ENCODE peak calls at places on chromosomes 11 and 22, in seven cellular contexts. Q is osteocyte; H is activated CD8-positive, alpha-beta T cell treated with anti-CD3 and anti-CD28 coated beads for 36 hours; V is hepatocyte; B is cardiac muscle cell; U is GM20000; M is foreskin fibroblast. F is an unnamed sample.

GRCh38 chr11:114161486-114162250 is 102.2 kb downstream of the ZBTB16 start:
- DNase-seq in U (no peak), V (no peak), B (no peak), H (no peak), Q (no peak), M (no peak), F (no peak)

GRCh38 chr11:116913000-116913399 is 75.6 kb upstream of the APOA1 start:
- DNase-seq in U (no peak), Q (no peak), M (peak), H (no peak), V (no peak), B (no peak), F (no peak)

GRCh38 chr11:31443802-31444201 is 65.6 kb downstream of the IMMP1L start:
- DNase-seq in Q (no peak), V (no peak), H (no peak), B (no peak), U (no peak), M (no peak), F (no peak)

GRCh38 chr11:128424867-128425285 is 162.5 kb downstream of the ETS1 start:
- DNase-seq in U (no peak), H (no peak), M (peak), V (peak), Q (no peak), B (peak), F (no peak)

GRCh38 chr11:126628790-126629621 is 273.5 kb downstream of the ST3GAL4 start:
- DNase-seq in V (no peak), M (peak), B (no peak), U (no peak), Q (no peak), H (no peak), F (no peak)

GRCh38 chr11:46335858-46336600 is 11.2 kb upstream of the DGKZ start:
- DNase-seq in V (no peak), H (no peak), Q (no peak), M (peak), B (no peak), U (no peak), F (no peak)

GRCh38 chr11:128294001-128294684 is 293.2 kb downstream of the ETS1 start:
- DNase-seq in B (no peak), Q (no peak), H (peak), V (no peak), U (no peak), M (no peak), F (no peak)

GRCh38 chr11:72618801-72619200 is 55.4 kb downstream of the PDE2A start:
- DNase-seq in Q (no peak), M (peak), U (no peak), V (no peak), B (no peak), H (no peak), F (no peak)

GRCh38 chr11:71120346-71120963 is 131.9 kb downstream of the SHANK2 start:
- DNase-seq in U (no peak), M (no peak), V (peak), H (peak), Q (no peak), B (peak), F (peak)

GRCh38 chr22:30564045-30564765 is 10.3 kb downstream of the GAL3ST1 start:
- DNase-seq in V (no peak), M (no peak), B (no peak), Q (no peak), H (no peak), U (no peak), F (no peak)

GRCh38 chr11:57203882-57204281 is 22.1 kb downstream of the LRRC55 start:
- DNase-seq in U (no peak), H (no peak), Q (no peak), M (no peak), V (no peak), B (no peak), F (no peak)

GRCh38 chr22:20638143-20638870 is 130.9 kb downstream of the MED15 start:
- DNase-seq in V (peak), B (no peak), Q (no peak), U (no peak), H (no peak), M (no peak), F (no peak)

GRCh38 chr11:565921-566509 is 5.2 kb downstream of the RASSF7 start:
- DNase-seq in U (no peak), V (no peak), B (no peak), H (no peak), M (no peak), Q (no peak), F (peak)

GRCh38 chr11:129331871-129332274 is 43.8 kb upstream of the BARX2 start:
- DNase-seq in V (peak), H (peak), Q (peak), M (peak), B (peak), U (peak), F (peak)

GRCh38 chr22:48237466-48237865 is 1475.0 kb downstream of the TBC1D22A start:
- DNase-seq in M (no peak), V (no peak), Q (peak), U (no peak), B (no peak), H (no peak), F (no peak)

GRCh38 chr22:48238018-48238915 is 1475.8 kb downstream of the TBC1D22A start:
- DNase-seq in U (no peak), B (no peak), Q (peak), H (no peak), V (no peak), M (no peak), F (no peak)

GRCh38 chr22:48239461-48240164 is 1477.2 kb downstream of the TBC1D22A start:
- DNase-seq in B (no peak), V (no peak), M (no peak), H (no peak), U (no peak), Q (peak), F (no peak)

GRCh38 chr22:48240165-48240934 is 1477.9 kb downstream of the TBC1D22A start:
- DNase-seq in Q (peak), U (no peak), B (no peak), V (no peak), H (no peak), M (no peak), F (no peak)

GRCh38 chr22:48238966-48239365 is 1476.5 kb downstream of the TBC1D22A start:
- DNase-seq in V (no peak), H (no peak), U (no peak), B (no peak), Q (peak), M (no peak), F (no peak)
- TF ChIP-seq CTCF in V (no peak), H (no peak), U (no peak), B (no peak), Q (no peak), M (no peak), F (no peak)

GRCh38 chr11:67277231-67277961 is 11.1 kb downstream of the GRK2 start:
- DNase-seq in M (peak), Q (no peak), V (no peak), U (peak), H (peak), B (peak), F (peak)

GRCh38 chr11:67274768-67275605 is 8.7 kb downstream of the GRK2 start:
- DNase-seq in U (no peak), V (no peak), Q (no peak), M (no peak), B (no peak), H (no peak), F (no peak)

GRCh38 chr11:67275606-67276409 is 9.5 kb downstream of the GRK2 start:
- DNase-seq in B (no peak), Q (no peak), U (no peak), M (no peak), V (no peak), H (peak), F (no peak)

GRCh38 chr11:67278135-67278938 is 10.8 kb upstream of the ANKRD13D start:
- DNase-seq in U (no peak), V (no peak), Q (no peak), H (no peak), M (no peak), B (no peak), F (no peak)

DNA sequence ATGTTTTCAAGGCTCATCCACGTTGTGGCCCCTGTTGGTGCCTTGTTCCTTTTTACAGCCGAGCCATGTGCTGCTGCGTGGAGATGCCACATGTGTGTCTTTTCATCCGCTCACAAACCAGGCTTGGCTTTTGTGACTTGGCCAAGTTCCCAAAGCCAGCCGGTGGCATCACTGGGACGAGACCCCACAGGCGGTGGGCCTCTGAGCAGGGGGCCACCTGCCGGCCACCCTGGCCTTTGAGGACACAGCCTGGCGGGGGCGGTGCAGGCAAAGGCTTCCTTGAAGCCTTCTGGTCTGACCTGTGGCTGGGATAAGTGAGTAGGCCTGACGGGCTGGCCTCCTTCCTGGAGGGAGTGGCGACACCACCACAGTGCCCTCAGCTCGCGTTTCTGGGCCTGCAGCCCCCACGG is 10.6 kb downstream of the GRK2 start:
- DNase-seq in H (peak), B (peak), M (peak), Q (no peak), V (no peak), U (no peak), F (peak)
- TF ChIP-seq CTCF in H (peak), B (peak), M (peak), Q (no peak), V (no peak), U (peak), F (peak)

GRCh38 chr22:33271390-33272161 is 213.4 kb upstream of the SYN3 start:
- DNase-seq in Q (no peak), U (peak), V (no peak), M (no peak), B (no peak), H (no peak), F (no peak)

GRCh38 chr22:33274941-33275443 is 216.8 kb upstream of the SYN3 start:
- DNase-seq in H (no peak), V (no peak), B (no peak), U (no peak), M (no peak), Q (no peak), F (no peak)

GRCh38 chr22:33272866-33273265 is 214.7 kb upstream of the SYN3 start:
- DNase-seq in M (no peak), H (no peak), B (no peak), V (no peak), Q (no peak), U (peak), F (no peak)

GRCh38 chr22:33272180-33272579 is 214.0 kb upstream of the SYN3 start:
- DNase-seq in U (no peak), H (no peak), B (no peak), Q (no peak), V (peak), M (no peak), F (no peak)

DNA sequence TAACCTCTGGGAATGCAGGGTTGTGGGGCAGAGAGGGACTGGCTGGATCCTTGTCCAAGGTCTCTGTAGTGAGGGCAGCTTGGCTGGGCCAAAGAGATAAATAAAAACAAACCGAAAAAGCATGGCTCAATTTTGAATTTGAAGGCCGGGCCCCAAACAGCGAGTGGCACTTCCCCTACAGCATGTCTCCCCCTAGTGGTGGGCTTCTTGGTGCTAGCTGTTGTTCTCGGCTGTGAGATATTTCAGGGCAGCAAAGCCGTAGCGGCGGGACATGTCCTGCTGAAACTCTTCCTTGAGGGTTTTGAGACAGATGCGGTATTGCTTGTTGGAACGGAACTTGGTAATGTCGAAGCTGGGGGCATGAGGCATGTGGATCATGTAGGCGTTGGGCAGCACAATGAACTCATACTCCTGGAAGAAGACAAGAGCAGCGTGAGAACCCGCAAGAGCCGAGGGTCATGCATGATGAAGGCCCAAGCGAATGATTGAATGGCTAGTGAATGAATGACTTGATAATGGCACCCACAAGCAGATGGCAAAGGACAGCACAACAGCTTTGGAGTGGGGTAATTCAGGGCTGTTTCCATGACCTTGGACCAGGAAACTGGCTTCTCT is 216.1 kb upstream of the SYN3 start:
- DNase-seq in M (no peak), H (peak), V (no peak), B (peak), Q (no peak), U (peak), F (peak)
- TF ChIP-seq CTCF in M (peak), H (peak), V (peak), B (peak), Q (peak), U (peak), F (peak)

DNA sequence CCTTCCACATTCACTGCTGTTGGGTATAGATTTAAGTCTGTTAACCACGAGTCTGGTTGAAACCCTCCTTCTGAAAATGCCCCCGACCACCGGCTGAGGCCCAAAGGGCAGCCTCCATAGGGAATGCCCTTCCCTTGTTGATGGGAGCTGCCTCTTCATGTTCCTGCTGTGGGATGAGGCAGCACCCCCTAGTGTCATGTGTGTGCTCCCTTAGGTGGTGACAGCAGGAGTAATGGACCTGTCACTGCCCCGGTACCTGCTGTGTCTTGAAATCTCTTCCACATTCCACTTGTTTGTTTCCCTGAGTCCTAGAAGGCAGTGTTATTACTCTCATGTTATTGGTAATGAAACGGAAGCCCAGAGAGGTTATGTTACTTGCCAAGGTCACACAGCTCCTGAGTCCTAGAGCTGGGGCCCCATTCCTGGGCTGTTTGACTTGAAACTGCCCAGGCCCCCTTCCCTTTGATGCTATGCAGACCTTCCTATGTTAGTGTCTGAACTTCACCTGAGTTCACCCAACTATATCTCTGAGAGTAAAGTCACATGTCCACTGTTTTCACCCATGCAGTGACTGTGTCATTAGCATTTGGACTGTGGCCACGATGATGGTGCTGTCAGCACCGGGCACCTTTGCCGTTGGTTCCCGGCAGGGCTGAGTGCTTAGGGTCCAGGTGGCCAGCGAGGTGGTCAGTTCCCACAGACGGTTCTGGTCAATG is 234.3 kb downstream of the TBC1D22A start:
- DNase-seq in U (no peak), M (no peak), V (no peak), B (no peak), H (no peak), Q (no peak), F (no peak)
- TF ChIP-seq CTCF in U (peak), M (peak), V (peak), B (no peak), H (no peak), Q (peak), F (peak)

GRCh38 chr11:43735115-43735514 is 54.6 kb downstream of the HSD17B12 start:
- DNase-seq in M (no peak), B (no peak), Q (no peak), H (no peak), U (no peak), V (no peak), F (no peak)

GRCh38 chr11:43736502-43737193 is 56.1 kb downstream of the HSD17B12 start:
- DNase-seq in M (peak), Q (no peak), V (no peak), H (no peak), U (peak), B (peak), F (no peak)

GRCh38 chr11:43734256-43734655 is 53.7 kb downstream of the HSD17B12 start:
- DNase-seq in M (no peak), H (no peak), U (no peak), V (no peak), B (no peak), Q (no peak), F (no peak)

GRCh38 chr11:43737194-43737575 is 56.6 kb downstream of the HSD17B12 start:
- DNase-seq in U (no peak), M (no peak), V (no peak), H (no peak), Q (no peak), B (no peak), F (no peak)

GRCh38 chr11:43735931-43736330 is 55.4 kb downstream of the HSD17B12 start:
- DNase-seq in Q (no peak), B (no peak), H (no peak), M (peak), V (no peak), U (no peak), F (peak)
- TF ChIP-seq CTCF in Q (peak), B (no peak), H (no peak), M (no peak), V (no peak), U (no peak), F (no peak)

GRCh38 chr11:2186669-2187266 is 15.2 kb upstream of the TH start:
- DNase-seq in B (peak), V (peak), H (peak), U (no peak), M (peak), Q (no peak), F (peak)
- TF ChIP-seq CTCF in B (peak), V (peak), H (peak), U (peak), M (peak), Q (peak), F (peak)

DNA sequence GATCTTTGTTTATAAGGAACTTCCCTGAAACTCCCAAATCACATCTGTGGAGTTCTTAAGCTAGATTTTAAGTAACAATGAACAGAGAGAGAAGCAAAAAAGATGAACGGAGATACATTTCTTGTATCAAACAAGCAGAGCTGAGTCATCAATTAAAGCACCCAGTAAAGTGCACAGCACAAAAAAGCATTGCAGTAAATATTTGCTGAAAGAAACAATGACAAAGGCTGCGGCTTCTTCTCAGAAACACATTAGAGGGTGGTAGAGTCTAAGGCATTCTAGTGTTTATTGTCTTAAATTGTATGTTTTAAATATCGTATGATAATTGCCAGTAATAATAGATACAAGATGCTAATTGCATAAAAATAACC is 941.6 kb upstream of the CHORDC1 start:
- DNase-seq in V (peak), B (no peak), U (no peak), M (peak), H (no peak), Q (no peak), F (no peak)
- TF ChIP-seq CTCF in V (no peak), B (no peak), U (no peak), M (no peak), H (no peak), Q (no peak), F (no peak)

F was measured in GM23338.